ENCODE peak calls at places on chromosomes 5 and 9, in five cellular contexts. Q, N, T, Z and C are unnamed samples.

GRCh38 chr9:105299190-105299854 is 54.9 kb downstream of the SLC44A1 start:
- DNase-seq in N (no peak), Z (no peak), Q (peak), T (peak), C (no peak)

GRCh38 chr9:83596899-83597504 is 25.9 kb upstream of the IDNK start:
- DNase-seq in N (no peak), Q (peak), Z (peak), T (peak), C (no peak)

GRCh38 chr9:121947683-121948300 is 145.3 kb downstream of the TTLL11 start:
- DNase-seq in T (no peak), N (no peak), Q (no peak), Z (no peak), C (no peak)

GRCh38 chr5:174571662-174572397 is 152.6 kb upstream of the MSX2 start:
- DNase-seq in T (peak), Q (peak), N (peak), Z (no peak), C (peak)

GRCh38 chr5:66909364-66909763 is 287.2 kb downstream of the CD180 start:
- DNase-seq in Z (no peak), Q (no peak), T (no peak), N (no peak), C (no peak)

GRCh38 chr5:170028124-170028523 is 47.8 kb upstream of the INSYN2B start:
- DNase-seq in Q (no peak), Z (no peak), T (no peak), N (no peak), C (no peak)

GRCh38 chr9:124800306-124801259 is 23.6 kb downstream of the OLFML2A start:
- DNase-seq in N (peak), T (no peak), Q (peak), Z (no peak), C (peak)

GRCh38 chr5:23740029-23740428 is 232.6 kb downstream of the PRDM9 start:
- DNase-seq in Z (no peak), Q (no peak), T (no peak), N (no peak), C (no peak)

GRCh38 chr5:73039082-73039481 is 81.3 kb upstream of the TMEM171 start:
- DNase-seq in T (no peak), Z (no peak), N (no peak), Q (peak), C (no peak)

GRCh38 chr5:140141241-140141640 is 15.5 kb downstream of the IGIP start:
- DNase-seq in N (peak), T (no peak), Z (no peak), Q (no peak), C (no peak)

GRCh38 chr5:153237671-153238332 is 252.7 kb upstream of the GRIA1 start:
- DNase-seq in Q (no peak), T (no peak), Z (no peak), N (no peak), C (no peak)

GRCh38 chr5:163809480-163809879 is 304.1 kb downstream of the MAT2B start:
- DNase-seq in N (no peak), T (no peak), Q (no peak), Z (no peak), C (no peak)